ENCODE peak calls at places on chromosomes 4 and X, in seven cellular contexts. U is adipocyte; I is GM23248; H is CD8-positive, alpha-beta memory T cell; T is right atrium auricular region; Z is aorta; A is heart left ventricle. E is an unnamed sample.

GRCh38 chr4:102449751-102450352 is 51.3 kb upstream of the NFKB1 start:
- DNase-seq in U (peak; percentile 84), I (peak; percentile 73), H (peak; percentile 63), T (no peak), Z (no peak), A (no peak), E (peak; percentile 33)

GRCh38 chr4:997375-998071 is 4.3 kb upstream of the SLC26A1 start:
- DNase-seq in U (peak; percentile 71), I (peak; percentile 67), H (no peak), T (no peak), Z (no peak), A (no peak), E (no peak)

GRCh38 chr4:80201326-80202151 is 4.2 kb downstream of the PRDM8 start:
- DNase-seq in U (peak; percentile 53), I (peak; percentile 43), H (peak; percentile 64), T (no peak), Z (peak; percentile 63), A (peak; percentile 58), E (peak; percentile 77)

GRCh38 chr4:38663021-38663800 is 788 bp upstream of the KLF3 start:
- DNase-seq in U (no peak), I (peak; percentile 60), H (no peak), T (no peak), Z (no peak), A (no peak), E (no peak)

GRCh38 chr4:152936446-152937279 is 540 bp downstream of the FHDC1 start:
- DNase-seq in U (peak; percentile 60), I (peak; percentile 62), H (peak; percentile 7), T (no peak), Z (peak; percentile 56), A (peak; percentile 33), E (no peak)

GRCh38 chrX:139077303-139078131 is 366.0 kb upstream of the FGF13 start:
- DNase-seq in U (no peak), I (peak; percentile 82), H (no peak), T (no peak), Z (no peak), A (no peak), E (no peak)

GRCh38 chr4:86223472-86223871 is 136.4 kb downstream of the MAPK10 start:
- DNase-seq in U (peak; percentile 48), I (peak; percentile 67), H (no peak), T (no peak), Z (no peak), A (no peak), E (no peak)

GRCh38 chr4:169133932-169134331 is 123.9 kb upstream of the CBR4 start:
- DNase-seq in U (no peak), I (no peak), H (no peak), T (no peak), Z (no peak), A (no peak), E (no peak)

GRCh38 chr4:115090483-115091075 is 22.8 kb downstream of the NDST4 start:
- DNase-seq in U (peak; percentile 70), I (peak; percentile 52), H (no peak), T (no peak), Z (no peak), A (no peak), E (no peak)

GRCh38 chrX:124015721-124016120 is 54.2 kb downstream of the STAG2 start:
- DNase-seq in U (no peak), I (no peak), H (no peak), T (no peak), Z (no peak), A (no peak), E (no peak)

GRCh38 chrX:16528620-16529019 is 121.3 kb upstream of the S100G start:
- DNase-seq in U (no peak), I (no peak), H (peak; percentile 71), T (no peak), Z (no peak), A (no peak), E (peak; percentile 1)

GRCh38 chr4:38612996-38613395 is 51.0 kb upstream of the KLF3 start:
- DNase-seq in U (peak; percentile 45), I (no peak), H (no peak), T (no peak), Z (no peak), A (no peak), E (no peak)

GRCh38 chr4:183632689-183633088 is 26.3 kb downstream of the RWDD4 start:
- DNase-seq in U (no peak), I (no peak), H (no peak), T (no peak), Z (no peak), A (no peak), E (no peak)

GRCh38 chr4:156952078-156952759 is 19.4 kb downstream of the PDGFC start:
- DNase-seq in U (no peak), I (no peak), H (no peak), T (no peak), Z (no peak), A (no peak), E (no peak)

GRCh38 chr4:29972121-29972520 is 748.0 kb upstream of the PCDH7 start:
- DNase-seq in U (peak; percentile 1), I (no peak), H (no peak), T (no peak), Z (no peak), A (no peak), E (no peak)

GRCh38 chr4:184762100-184762499 is 28.2 kb upstream of the CENPU start:
- DNase-seq in U (no peak), I (no peak), H (peak; percentile 68), T (no peak), Z (no peak), A (no peak), E (no peak)

GRCh38 chr4:142372570-142373300 is 473.4 kb downstream of the INPP4B start:
- DNase-seq in U (peak; percentile 54), I (peak; percentile 66), H (no peak), T (no peak), Z (no peak), A (no peak), E (no peak)

GRCh38 chr4:2607107-2607506 is 70.7 kb downstream of the FAM193A start:
- DNase-seq in U (no peak), I (no peak), H (no peak), T (no peak), Z (no peak), A (no peak), E (no peak)
- H3K36me3 ChIP-seq in U (no peaks in the 10 kb centered on the region), I (no peaks in the 10 kb centered on the region), H (no peaks in the 10 kb centered on the region), T (no peaks in the 10 kb centered on the region), Z (no peaks in the 10 kb centered on the region), A (no peaks in the 10 kb centered on the region), E (peaks cover 3% of the 10 kb centered on the region)

DNA sequence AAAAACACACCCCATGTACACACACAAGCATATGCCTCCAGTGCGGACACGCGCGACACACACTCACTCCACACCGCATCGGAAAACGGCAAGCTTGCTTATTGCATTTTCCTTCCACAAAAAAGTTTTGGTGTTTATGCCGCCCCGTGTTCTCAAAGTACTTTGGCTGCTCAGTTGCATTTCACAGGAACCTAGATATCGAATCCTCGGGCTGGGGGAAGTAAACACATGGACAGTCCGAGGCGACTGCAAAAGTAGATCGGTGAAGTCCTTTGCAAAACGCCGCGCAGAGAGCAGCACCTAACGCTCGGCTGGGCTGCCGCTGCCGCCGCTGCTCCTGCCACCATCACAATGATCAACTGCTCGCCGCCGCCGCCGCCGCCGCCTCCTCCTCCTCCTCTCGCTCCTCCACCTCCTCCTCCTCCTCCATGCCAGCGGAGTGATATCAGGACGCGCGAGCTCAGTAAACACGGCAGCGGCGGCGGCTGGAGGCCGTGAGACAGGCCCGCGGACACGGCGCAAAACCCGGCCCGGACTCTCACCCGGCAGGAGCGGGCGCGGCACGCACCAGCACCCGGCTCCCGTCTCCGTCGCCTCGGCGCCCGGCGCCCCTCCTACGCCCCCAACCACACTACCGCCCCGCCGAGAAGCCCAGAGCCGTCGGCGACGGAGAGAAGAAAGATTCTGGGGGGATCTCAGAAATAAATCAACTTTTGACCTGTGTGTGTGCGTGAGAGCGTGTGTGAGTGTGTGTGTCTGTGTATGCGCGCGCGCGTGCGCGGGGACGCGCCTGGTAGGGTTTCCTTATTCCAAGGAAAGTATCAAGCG is at the start of gene MAML3:
- DNase-seq in U (peak; percentile 98), I (peak; percentile 99), H (peak; percentile 85), T (peak; percentile 94), Z (peak; percentile 96), A (peak; percentile 97), E (peak; percentile 79)
- H3K4me1 ChIP-seq in U (peaks cover 8% of the 10 kb centered on the region), I (peaks cover 6% of the 10 kb centered on the region), H (peaks cover 5% of the 10 kb centered on the region), T (no peaks in the 10 kb centered on the region), Z (no peaks in the 10 kb centered on the region), A (no peaks in the 10 kb centered on the region), E (peaks cover 28% of the 10 kb centered on the region)

DNA sequence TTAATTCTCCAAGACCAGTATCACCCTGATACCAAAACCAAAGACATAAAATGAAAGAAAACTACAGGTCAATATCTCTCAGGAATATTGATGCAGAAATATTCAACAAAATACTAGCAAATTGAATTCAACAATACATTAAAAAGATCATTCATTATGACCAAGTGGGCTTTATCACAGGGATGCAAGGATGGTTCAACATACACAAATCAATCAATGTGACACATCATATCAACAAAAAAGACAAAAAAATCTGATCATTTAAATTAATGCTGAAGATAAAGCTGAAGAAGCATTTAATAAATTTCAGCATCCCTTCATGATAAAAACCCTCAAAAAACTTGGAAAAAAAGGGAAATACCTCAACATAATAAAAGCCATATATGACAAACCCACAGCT is 341.4 kb downstream of the GUCY2F start:
- DNase-seq in U (no peak), I (no peak), H (no peak), T (no peak), Z (no peak), A (no peak), E (no peak)
- H3K9me3 ChIP-seq in U (peaks cover 64% of the 10 kb centered on the region), I (no peaks in the 10 kb centered on the region), H (no peaks in the 10 kb centered on the region), T (no peaks in the 10 kb centered on the region), Z (no peaks in the 10 kb centered on the region), A (peaks cover 28% of the 10 kb centered on the region), E (no peaks in the 10 kb centered on the region)

GRCh38 chr4:20264688-20265087 is 13.0 kb downstream of the SLIT2 start:
- DNase-seq in U (no peak), I (no peak), H (no peak), T (no peak), Z (no peak), A (no peak), E (no peak)

GRCh38 chr4:20265726-20266125 is 14.0 kb downstream of the SLIT2 start:
- DNase-seq in U (no peak), I (no peak), H (no peak), T (no peak), Z (no peak), A (no peak), E (no peak)

GRCh38 chr4:20259707-20260106 is 8.0 kb downstream of the SLIT2 start:
- DNase-seq in U (peak; percentile 35), I (no peak), H (no peak), T (no peak), Z (no peak), A (no peak), E (no peak)

GRCh38 chr4:20260821-20261220 is 9.1 kb downstream of the SLIT2 start:
- DNase-seq in U (no peak), I (no peak), H (no peak), T (no peak), Z (no peak), A (no peak), E (no peak)

GRCh38 chr4:20262221-20262620 is 10.5 kb downstream of the SLIT2 start:
- DNase-seq in U (no peak), I (no peak), H (no peak), T (no peak), Z (no peak), A (no peak), E (no peak)
- H3K36me3 ChIP-seq in U (no peaks in the 10 kb centered on the region), I (peaks cover 46% of the 10 kb centered on the region), H (no peaks in the 10 kb centered on the region), T (peaks cover 4% of the 10 kb centered on the region), Z (no peaks in the 10 kb centered on the region), A (no peaks in the 10 kb centered on the region), E (no peaks in the 10 kb centered on the region)

DNA sequence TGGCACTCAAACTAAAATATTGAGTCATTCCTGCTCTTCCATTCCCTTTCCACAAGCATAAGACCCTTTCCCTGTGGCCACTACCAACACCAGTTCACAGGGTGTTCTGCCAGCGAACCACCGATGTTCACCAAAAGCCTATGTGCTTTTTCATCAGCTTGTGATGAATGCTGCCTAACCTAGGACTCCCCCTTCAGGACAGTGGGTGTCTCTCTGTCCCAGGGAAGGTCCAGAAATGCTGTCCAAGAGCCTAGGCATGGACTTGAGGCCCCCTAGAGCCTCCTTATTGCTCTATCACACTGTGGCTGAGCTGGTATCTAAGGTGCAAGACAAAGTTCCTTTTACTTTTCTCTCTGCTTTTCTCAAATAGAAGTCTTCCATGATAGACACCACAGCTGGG is 1015.6 kb downstream of the PCDH19 start:
- DNase-seq in U (no peak), I (no peak), H (no peak), T (no peak), Z (no peak), A (no peak), E (no peak)
- H3K4me1 ChIP-seq in U (no peaks in the 10 kb centered on the region), I (no peaks in the 10 kb centered on the region), H (no peaks in the 10 kb centered on the region), T (no peaks in the 10 kb centered on the region), Z (no peaks in the 10 kb centered on the region), A (no peaks in the 10 kb centered on the region), E (no peaks in the 10 kb centered on the region)